ENCODE peak calls at places on chromosomes 6 and 20, in eight cellular contexts. X, Y, S, D, R, V, G and H are unnamed samples.

GRCh38 chr6:75759207-75759606 is 10.2 kb downstream of the MYO6 start:
- DNase-seq in X (no peak), Y (no peak), S (no peak), D (no peak), R (no peak), V (no peak), G (no peak), H (no peak)

GRCh38 chr6:5998741-5999687 is 7.7 kb downstream of the NRN1 start:
- DNase-seq in X (peak), Y (peak), S (peak), D (no peak), R (peak), V (no peak), G (no peak), H (peak)

GRCh38 chr20:36273414-36274247 is 32.5 kb upstream of the DLGAP4 start:
- DNase-seq in X (no peak), Y (no peak), S (no peak), D (peak), R (peak), V (peak), G (no peak), H (no peak)

GRCh38 chr20:49344975-49345374 is 67.1 kb upstream of the ZNFX1 start:
- DNase-seq in X (no peak), Y (no peak), S (no peak), D (no peak), R (no peak), V (peak), G (peak), H (no peak)

GRCh38 chr6:112149236-112149635 is 61.8 kb downstream of the FAM229B start:
- DNase-seq in X (no peak), Y (no peak), S (no peak), D (no peak), R (no peak), V (no peak), G (no peak), H (no peak)

GRCh38 chr6:17600527-17601388 is 656 bp downstream of the FAM8A1 start:
- DNase-seq in X (peak), Y (peak), S (peak), D (peak), R (peak), V (peak), G (peak), H (peak)

GRCh38 chr6:1201547-1202200 is 110.2 kb upstream of the FOXQ1 start:
- DNase-seq in X (no peak), Y (no peak), S (no peak), D (no peak), R (no peak), V (no peak), G (no peak), H (no peak)

GRCh38 chr6:129969064-129969463 is 49.3 kb upstream of the L3MBTL3 start:
- DNase-seq in X (no peak), Y (no peak), S (no peak), D (no peak), R (no peak), V (no peak), G (no peak), H (no peak)

GRCh38 chr6:45148711-45149341 is 179.3 kb upstream of the RUNX2 start:
- DNase-seq in X (no peak), Y (no peak), S (no peak), D (no peak), R (no peak), V (peak), G (no peak), H (no peak)

GRCh38 chr6:165988757-165989456 is 178.7 kb downstream of the TBXT start:
- DNase-seq in X (no peak), Y (peak), S (no peak), D (no peak), R (no peak), V (peak), G (no peak), H (no peak)

GRCh38 chr6:44342489-44342888 is at the start of gene SPATS1:
- DNase-seq in X (peak), Y (peak), S (peak), D (no peak), R (peak), V (no peak), G (peak), H (no peak)

GRCh38 chr6:109531446-109531845 is 48.4 kb upstream of the ZBTB24 start:
- DNase-seq in X (no peak), Y (no peak), S (no peak), D (no peak), R (no peak), V (no peak), G (no peak), H (no peak)

GRCh38 chr6:109526905-109527628 is 44.0 kb upstream of the ZBTB24 start:
- DNase-seq in X (peak), Y (peak), S (peak), D (peak), R (peak), V (peak), G (peak), H (peak)

GRCh38 chr6:109523478-109523877 is 40.5 kb upstream of the ZBTB24 start:
- DNase-seq in X (no peak), Y (no peak), S (no peak), D (no peak), R (no peak), V (no peak), G (no peak), H (no peak)

GRCh38 chr6:109524129-109524528 is 41.1 kb upstream of the ZBTB24 start:
- DNase-seq in X (no peak), Y (no peak), S (no peak), D (no peak), R (no peak), V (no peak), G (no peak), H (no peak)

GRCh38 chr6:109527989-109528388 is 45.0 kb upstream of the ZBTB24 start:
- DNase-seq in X (no peak), Y (no peak), S (no peak), D (peak), R (no peak), V (no peak), G (no peak), H (no peak)
- TF ChIP-seq CTCF in X (no peak), Y (peak), S (peak), D (peak), R (peak), V (peak), G (no peak), H (peak)

DNA sequence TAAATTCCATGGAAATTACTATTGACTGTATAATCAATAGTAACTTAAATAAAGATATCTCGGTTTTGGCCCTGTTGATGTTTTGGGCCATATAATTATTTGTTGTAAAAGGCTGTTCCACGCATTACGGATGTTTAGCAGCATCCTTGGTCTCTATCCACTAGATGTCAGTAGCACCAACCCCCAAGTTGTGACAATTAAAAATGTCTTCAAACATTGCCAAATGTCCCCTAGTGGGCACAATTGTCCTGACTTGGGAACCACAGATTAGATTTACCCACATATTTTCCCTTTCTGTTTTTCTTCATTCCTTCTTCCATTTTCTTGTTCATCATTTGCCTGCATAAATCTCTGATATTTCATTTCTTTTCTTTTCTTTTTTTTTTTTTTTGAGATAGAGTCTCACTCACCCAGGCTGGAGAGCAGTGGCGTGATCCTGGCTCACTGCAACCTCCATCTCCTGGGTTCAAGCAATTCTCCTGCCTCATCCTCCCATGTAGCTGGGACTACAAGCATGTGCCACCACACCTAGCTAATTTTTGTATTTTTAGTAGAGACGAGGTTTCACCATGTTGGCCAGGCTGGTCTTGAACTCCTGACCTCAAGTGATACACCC is 13.6 kb upstream of the WFDC8 start:
- DNase-seq in X (no peak), Y (no peak), S (peak), D (peak), R (no peak), V (peak), G (no peak), H (peak)
- TF ChIP-seq CTCF in X (peak), Y (peak), S (peak), D (peak), R (peak), V (peak), G (peak), H (peak)

GRCh38 chr6:110341671-110342304 is 16.4 kb downstream of the METTL24 start:
- DNase-seq in X (peak), Y (peak), S (peak), D (peak), R (peak), V (no peak), G (peak), H (peak)
- TF ChIP-seq CTCF in X (peak), Y (peak), S (peak), D (peak), R (peak), V (peak), G (no peak), H (peak)

GRCh38 chr20:57670288-57671071 is 39.3 kb downstream of the PMEPA1 start:
- DNase-seq in X (no peak), Y (no peak), S (no peak), D (no peak), R (no peak), V (peak), G (no peak), H (no peak)

GRCh38 chr20:57672953-57673575 is 36.8 kb downstream of the PMEPA1 start:
- DNase-seq in X (no peak), Y (no peak), S (no peak), D (no peak), R (no peak), V (no peak), G (no peak), H (no peak)

GRCh38 chr20:57672164-57672563 is 37.7 kb downstream of the PMEPA1 start:
- DNase-seq in X (no peak), Y (no peak), S (peak), D (no peak), R (no peak), V (no peak), G (peak), H (peak)

GRCh38 chr20:57671072-57671391 is 38.8 kb downstream of the PMEPA1 start:
- DNase-seq in X (no peak), Y (no peak), S (no peak), D (no peak), R (no peak), V (no peak), G (no peak), H (no peak)

DNA sequence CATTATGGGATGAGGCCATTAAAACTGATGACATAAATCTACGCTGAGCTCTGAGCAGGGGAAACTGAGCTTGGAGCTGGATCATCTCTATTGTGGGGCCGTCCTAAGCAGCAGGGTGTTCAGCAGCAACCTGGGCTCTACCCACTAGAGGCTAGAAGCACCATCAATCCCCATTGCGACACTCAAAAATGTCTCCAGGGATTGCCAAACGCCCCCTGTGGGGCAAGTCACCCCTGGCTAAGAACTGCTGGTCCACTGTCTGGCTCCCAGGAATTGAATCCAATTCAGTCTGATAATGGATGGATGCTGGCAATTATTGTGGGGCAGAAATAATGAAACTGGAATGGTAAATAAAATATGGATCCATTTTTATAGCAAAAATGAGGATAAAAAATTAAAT is 38.2 kb downstream of the PMEPA1 start:
- DNase-seq in X (no peak), Y (no peak), S (no peak), D (no peak), R (no peak), V (no peak), G (no peak), H (no peak)
- TF ChIP-seq CTCF in X (no peak), Y (no peak), S (no peak), D (no peak), R (no peak), V (peak), G (no peak), H (peak)

DNA sequence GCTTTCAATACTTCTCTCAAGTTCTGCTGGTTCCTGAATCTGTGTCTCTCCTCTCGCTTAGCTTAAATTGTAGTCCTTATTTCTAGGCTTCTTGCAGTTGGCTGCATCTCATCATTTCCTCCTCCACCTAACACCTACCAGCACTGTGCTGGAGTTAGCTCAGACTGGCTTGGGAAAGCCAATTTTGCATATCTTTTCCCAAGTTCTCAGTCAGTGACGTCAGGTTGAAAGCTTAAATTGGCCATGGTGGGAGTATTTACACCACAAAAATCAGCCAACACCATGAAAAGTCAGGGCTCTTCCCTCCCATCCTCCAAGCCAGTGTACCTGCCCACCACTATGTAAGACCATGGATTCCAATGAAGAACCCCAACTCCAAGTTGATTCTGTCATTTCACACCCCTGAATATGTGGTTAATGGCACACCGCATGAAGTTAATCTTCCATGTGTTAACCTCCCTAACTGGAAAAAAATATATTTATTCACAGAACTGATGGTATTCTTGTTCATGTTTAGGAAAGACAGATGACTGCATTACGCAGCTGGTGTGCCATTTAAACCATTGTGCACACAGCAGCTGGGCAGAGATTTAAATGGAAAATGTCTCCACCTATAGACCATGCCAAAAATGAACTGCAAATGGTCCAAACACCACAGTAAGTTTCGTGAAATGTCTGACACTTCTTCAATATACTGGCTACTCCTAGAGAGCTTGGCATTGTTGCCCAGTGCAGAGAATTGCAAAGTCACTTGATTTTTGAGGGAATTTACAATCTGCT is 274.1 kb upstream of the MAP3K7 start:
- DNase-seq in X (no peak), Y (no peak), S (no peak), D (peak), R (no peak), V (no peak), G (no peak), H (no peak)
- TF ChIP-seq CTCF in X (no peak), Y (peak), S (no peak), D (no peak), R (no peak), V (peak), G (no peak), H (peak)